ENCODE peak calls at places on chromosomes 11 and 22, in four cellular contexts. X is RWPE1, N is NCI-H524, U is ELF-1. I is an unnamed sample.

GRCh38 chr11:128714881-128715280 is 21.0 kb downstream of the FLI1 start:
- DNase-seq in X (peak), N (no peak), U (no peak), I (no peak)

GRCh38 chr22:26995222-26995621 is 337.8 kb downstream of the MIAT start:
- DNase-seq in U (no peak), X (no peak), N (peak), I (no peak)

GRCh38 chr22:44133901-44134511 is 46.7 kb upstream of the PARVG start:
- DNase-seq in X (no peak), U (no peak), N (no peak), I (no peak)

GRCh38 chr11:4076774-4077173 is 17.8 kb upstream of the RRM1 start:
- DNase-seq in N (no peak), U (no peak), X (peak), I (no peak)

GRCh38 chr11:69603163-69603836 is 37.7 kb upstream of the CCND1 start:
- DNase-seq in N (no peak), U (no peak), X (no peak), I (no peak)

GRCh38 chr22:23237201-23237798 is 57.0 kb downstream of the BCR start:
- DNase-seq in X (no peak), N (peak), U (peak), I (no peak)

GRCh38 chr11:93480756-93481155 is 62.4 kb downstream of the SMCO4 start:
- DNase-seq in N (no peak), X (no peak), U (no peak), I (no peak)

GRCh38 chr11:115420524-115420923 is 83.7 kb downstream of the CADM1 start:
- DNase-seq in N (no peak), U (no peak), X (no peak), I (no peak)

GRCh38 chr11:30282289-30282631 is 40.6 kb upstream of the ARL14EP start:
- DNase-seq in U (no peak), N (no peak), X (no peak), I (peak)

GRCh38 chr11:109121173-109121938 is 300.6 kb upstream of the C11orf87 start:
- DNase-seq in N (no peak), U (peak), X (no peak), I (no peak)

GRCh38 chr11:122995526-122995925 is 13.9 kb upstream of the BSX start:
- DNase-seq in U (no peak), N (peak), X (no peak), I (no peak)

GRCh38 chr11:85844439-85845051 is 10.6 kb upstream of the CCDC83 start:
- DNase-seq in N (no peak), U (peak), X (peak), I (no peak)

GRCh38 chr11:28833169-28833568 is 725.0 kb downstream of the METTL15 start:
- DNase-seq in N (no peak), X (no peak), U (no peak), I (no peak)

GRCh38 chr22:31334329-31334728 is 11.8 kb downstream of the PATZ1 start:
- DNase-seq in U (no peak), N (no peak), X (no peak), I (no peak)

GRCh38 chr11:70501026-70501901 is 102.9 kb downstream of the CTTN start:
- DNase-seq in U (peak), X (no peak), N (no peak), I (no peak)

GRCh38 chr11:10208045-10208674 is 85.9 kb downstream of the SBF2 start:
- DNase-seq in N (peak), X (peak), U (peak), I (peak)

GRCh38 chr11:119093951-119094815 is 7.5 kb downstream of the DPAGT1 start:
- DNase-seq in N (peak), U (peak), X (no peak), I (peak)

GRCh38 chr11:45092901-45093760 is 53.3 kb upstream of the PRDM11 start:
- DNase-seq in N (no peak), X (no peak), U (no peak), I (peak)

GRCh38 chr22:39244073-39244495 is 698 bp downstream of the PDGFB start:
- DNase-seq in N (peak), X (no peak), U (no peak), I (no peak)